ENCODE peak calls at places on chromosomes 2 and 18, in seven cellular contexts. I is H9; L is ELF-1; M is NCI-H524; W is K562; V is stimulated activated CD8-positive, alpha-beta memory T cell treated with anti-CD3 and anti-CD28 coated beads, Interleukin-2, amount 100 ng/mL, for 1 hour; Z is CD4-positive, alpha-beta memory T cell. J is an unnamed sample.
A peak's percentile ranks its signal among the peaks of the same experiment; 100 is the strongest.

GRCh38 chr18:57715671-57716070 is 87.4 kb downstream of the ATP8B1 start:
- DNase-seq in M (no peak), V (no peak), L (no peak), I (no peak), W (no peak), Z (no peak), J (no peak)

GRCh38 chr2:12010059-12010458 is 263.6 kb downstream of the LPIN1 start:
- DNase-seq in I (no peak), Z (no peak), L (no peak), M (no peak), W (no peak), V (no peak), J (no peak)

GRCh38 chr18:24114924-24115549 is 23.8 kb upstream of the CABYR start:
- DNase-seq in Z (no peak), V (no peak), W (no peak), I (no peak), M (no peak), L (no peak), J (no peak)

GRCh38 chr2:147600646-147601045 is 244.2 kb upstream of the ACVR2A start:
- DNase-seq in W (no peak), M (no peak), L (peak; percentile 14), Z (no peak), I (no peak), V (no peak), J (no peak)

GRCh38 chr2:141557329-141558098 is 573.3 kb downstream of the LRP1B start:
- DNase-seq in V (no peak), Z (no peak), W (no peak), L (no peak), I (no peak), M (no peak), J (no peak)

GRCh38 chr2:180203972-180204371 is 196.9 kb upstream of the CWC22 start:
- DNase-seq in L (peak; percentile 71), Z (no peak), V (no peak), M (no peak), I (no peak), W (no peak), J (no peak)

GRCh38 chr2:189249901-189250300 is 70.3 kb upstream of the COL5A2 start:
- DNase-seq in I (no peak), Z (no peak), L (no peak), V (no peak), M (no peak), W (no peak), J (no peak)

GRCh38 chr2:96359310-96359709 is 23.7 kb downstream of the NCAPH start:
- DNase-seq in M (no peak), V (no peak), Z (peak; percentile 37), L (no peak), W (no peak), I (no peak), J (peak; percentile 47)

GRCh38 chr2:45888167-45888566 is 236.7 kb downstream of the PRKCE start:
- DNase-seq in I (no peak), M (no peak), W (no peak), V (no peak), Z (no peak), L (no peak), J (no peak)

GRCh38 chr2:38863061-38863695 is 12.6 kb downstream of the DHX57 start:
- DNase-seq in M (no peak), V (no peak), L (no peak), W (no peak), Z (no peak), I (no peak), J (no peak)

GRCh38 chr2:241094172-241094571 is 7.9 kb downstream of the MTERF4 start:
- DNase-seq in I (no peak), M (no peak), L (no peak), Z (no peak), V (no peak), W (no peak), J (no peak)

GRCh38 chr2:171923206-171923605 is 945 bp downstream of the HAT1 start:
- DNase-seq in Z (no peak), W (peak; percentile 73), M (no peak), I (no peak), L (peak; percentile 49), V (no peak), J (peak; percentile 36)

GRCh38 chr18:24031318-24031717 is 16.8 kb downstream of the TTC39C start:
- DNase-seq in V (no peak), Z (no peak), I (no peak), W (no peak), L (no peak), M (no peak), J (no peak)

GRCh38 chr2:84427235-84428138 is 31.6 kb downstream of the SUCLG1 start:
- DNase-seq in W (no peak), Z (no peak), L (no peak), I (no peak), M (no peak), V (no peak), J (no peak)